ENCODE peak calls at places on chromosomes 7 and 10, in six cellular contexts. O, X, R, Z, G and B are unnamed samples.

GRCh38 chr10:116811691-116812090 is 37.6 kb upstream of the ENO4 start:
- DNase-seq in R (no peak), X (no peak), Z (no peak), O (no peak), G (no peak), B (no peak)

GRCh38 chr7:129115676-129116075 is 28.8 kb upstream of the TSPAN33 start:
- DNase-seq in R (no peak), G (no peak), X (no peak), O (no peak), Z (no peak), B (no peak)

GRCh38 chr10:100741386-100742066 is 3.9 kb upstream of the PAX2 start:
- DNase-seq in Z (no peak), O (no peak), X (no peak), G (no peak), R (no peak), B (no peak)

GRCh38 chr10:16117305-16117695 is 257.0 kb upstream of the MINDY3 start:
- DNase-seq in X (no peak), G (no peak), Z (no peak), R (no peak), O (no peak), B (no peak)

GRCh38 chr10:32105782-32106382 is 49.7 kb upstream of the KIF5B start:
- DNase-seq in Z (no peak), O (no peak), G (no peak), R (no peak), X (no peak), B (no peak)

GRCh38 chr10:26737730-26738129 is 40.2 kb downstream of the PDSS1 start:
- DNase-seq in X (no peak), G (no peak), O (peak; percentile 56), Z (no peak), R (no peak), B (no peak)

GRCh38 chr7:121328508-121329459 is at the start of gene WNT16:
- DNase-seq in X (no peak), G (no peak), Z (no peak), O (no peak), R (peak; percentile 26), B (no peak)

GRCh38 chr7:29063872-29064271 is 82.5 kb downstream of the CPVL start:
- DNase-seq in G (no peak), X (no peak), Z (no peak), R (no peak), O (no peak), B (no peak)

GRCh38 chr7:103609778-103610177 is 163.8 kb upstream of the SLC26A5 start:
- DNase-seq in X (no peak), O (no peak), Z (no peak), G (no peak), R (no peak), B (no peak)

GRCh38 chr10:23364378-23364777 is 19.8 kb upstream of the C10orf67 start:
- DNase-seq in Z (no peak), R (no peak), O (no peak), X (no peak), G (no peak), B (no peak)

GRCh38 chr10:131215776-131216175 is 95.7 kb downstream of the TCERG1L start:
- DNase-seq in G (peak; percentile 55), O (no peak), X (no peak), R (no peak), Z (no peak), B (peak; percentile 22)

GRCh38 chr7:156151658-156152057 is 339.4 kb upstream of the SHH start:
- DNase-seq in X (no peak), Z (no peak), G (no peak), O (no peak), R (no peak), B (no peak)

GRCh38 chr10:120702032-120702431 is 149.1 kb upstream of the WDR11 start:
- DNase-seq in O (no peak), R (no peak), X (no peak), Z (no peak), G (no peak), B (no peak)

GRCh38 chr10:51035344-51035743 is 38.9 kb upstream of the PRKG1 start:
- DNase-seq in Z (no peak), X (no peak), R (no peak), O (no peak), G (no peak), B (no peak)

GRCh38 chr7:102061981-102062390 is 224.7 kb upstream of the SH2B2 start:
- DNase-seq in O (no peak), R (no peak), X (no peak), G (peak; percentile 73), Z (no peak), B (no peak)

GRCh38 chr10:43340619-43341018 is 30.8 kb upstream of the FXYD4 start:
- DNase-seq in O (no peak), G (peak; percentile 87), X (no peak), R (no peak), Z (no peak), B (no peak)

GRCh38 chr7:134086998-134087735 is 40.0 kb upstream of the LRGUK start:
- DNase-seq in X (no peak), G (no peak), R (no peak), O (no peak), Z (no peak), B (no peak)

GRCh38 chr10:109987413-109987812 is 20.4 kb upstream of the ADD3 start:
- DNase-seq in G (no peak), Z (no peak), R (no peak), X (no peak), O (peak; percentile 66), B (no peak)

GRCh38 chr7:1700086-1700485 is 30.0 kb downstream of the ELFN1 start:
- DNase-seq in X (no peak), G (peak; percentile 28), R (peak; percentile 9), O (no peak), Z (no peak), B (no peak)

GRCh38 chr7:7565746-7566650 is 686 bp upstream of the MIOS start:
- DNase-seq in G (no peak), R (no peak), O (no peak), Z (no peak), X (no peak), B (no peak)

GRCh38 chr10:31262672-31263071 is 56.3 kb upstream of the ZEB1 start:
- DNase-seq in Z (no peak), G (no peak), O (peak; percentile 76), X (no peak), R (no peak), B (no peak)

GRCh38 chr10:6678211-6678803 is 98.2 kb upstream of the PRKCQ start:
- DNase-seq in Z (no peak), O (peak; percentile 7), X (peak; percentile 23), G (no peak), R (no peak), B (no peak)

GRCh38 chr7:39540320-39540719 is 25.9 kb upstream of the YAE1 start:
- DNase-seq in G (no peak), X (no peak), Z (no peak), R (no peak), O (no peak), B (no peak)

GRCh38 chr7:131908719-131909118 is 352.3 kb upstream of the PODXL start:
- DNase-seq in G (no peak), X (no peak), R (no peak), O (no peak), Z (no peak), B (no peak)

GRCh38 chr7:121195859-121196588 is 132.8 kb upstream of the WNT16 start:
- DNase-seq in O (no peak), Z (no peak), R (no peak), G (no peak), X (no peak), B (no peak)

GRCh38 chr10:71656220-71656619 is 63.4 kb downstream of the C10orf105 start:
- DNase-seq in O (no peak), R (no peak), G (no peak), X (no peak), Z (no peak), B (no peak)

GRCh38 chr10:99248824-99249223 is 13.2 kb upstream of the HPSE2 start:
- DNase-seq in O (no peak), R (no peak), X (no peak), Z (no peak), G (no peak), B (no peak)

GRCh38 chr7:141649137-141649864 is 52.7 kb downstream of the DENND11 start:
- DNase-seq in X (no peak), G (no peak), R (no peak), Z (no peak), O (no peak), B (no peak)

GRCh38 chr7:74275401-74275881 is 13.8 kb upstream of the CLIP2 start:
- DNase-seq in X (no peak), O (no peak), Z (no peak), R (no peak), G (no peak), B (no peak)

GRCh38 chr7:143929224-143929920 is 5.7 kb upstream of the OR2F2 start:
- DNase-seq in Z (no peak), X (no peak), G (no peak), O (peak; percentile 18), R (no peak), B (no peak)

GRCh38 chr7:127264219-127264618 is 11.5 kb upstream of the GRM8 start:
- DNase-seq in G (no peak), X (no peak), R (no peak), Z (no peak), O (no peak), B (no peak)

GRCh38 chr7:122896509-122896908 is 10.2 kb upstream of the CADPS2 start:
- DNase-seq in O (no peak), Z (no peak), X (no peak), R (no peak), G (no peak), B (no peak)

GRCh38 chr7:127927339-127927679 is 103.9 kb downstream of the LRRC4 start:
- DNase-seq in O (no peak), X (no peak), Z (no peak), G (no peak), R (no peak), B (no peak)

GRCh38 chr7:90409667-90410066 is 6.4 kb downstream of the CLDN12 start:
- DNase-seq in X (no peak), R (no peak), Z (no peak), O (no peak), G (no peak), B (no peak)
- H3K4me3 ChIP-seq in X (no peak overlapping the region), R (no peak overlapping the region), Z (no peak overlapping the region), O (no peak overlapping the region), G (no peak overlapping the region), B (no peak overlapping the region)

DNA sequence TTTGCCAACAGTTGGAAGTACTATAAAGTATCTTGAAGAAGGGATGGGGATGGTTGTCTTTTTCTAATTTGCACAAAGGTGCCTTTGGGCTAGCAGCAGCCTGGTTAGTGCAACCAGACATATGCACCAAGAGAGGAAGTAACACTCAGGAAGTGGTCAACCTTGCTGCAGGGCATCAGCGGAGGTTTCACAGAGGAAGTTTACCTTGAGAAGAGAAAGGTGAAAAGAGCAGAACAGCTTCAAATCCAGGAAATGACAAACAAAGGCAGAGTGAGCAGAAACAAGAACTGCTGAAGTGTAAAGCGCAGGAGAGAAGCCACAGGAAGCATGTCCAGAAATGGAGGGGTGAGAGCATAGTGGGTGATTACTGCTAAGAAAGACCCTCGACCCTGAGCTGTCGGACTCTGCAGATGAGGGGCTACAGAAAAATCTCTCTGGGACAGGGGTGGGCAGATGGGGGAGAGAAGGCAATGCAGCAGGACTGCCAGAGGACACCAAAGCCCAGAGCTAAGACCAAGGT is 66.9 kb downstream of the STK17A start:
- DNase-seq in X (peak; percentile 47), G (no peak), Z (no peak), O (no peak), R (no peak), B (no peak)
- H3K4me3 ChIP-seq in X (peak overlapping the region; percentile 49), G (no peak overlapping the region), Z (no peak overlapping the region), O (no peak overlapping the region), R (no peak overlapping the region), B (no peak overlapping the region)

GRCh38 chr10:21379143-21379542 is 146.3 kb downstream of the SKIDA1 start:
- DNase-seq in X (no peak), Z (no peak), R (no peak), O (no peak), G (no peak), B (no peak)
- H3K4me3 ChIP-seq in X (no peak overlapping the region), Z (no peak overlapping the region), R (no peak overlapping the region), O (no peak overlapping the region), G (no peak overlapping the region), B (no peak overlapping the region)

GRCh38 chr7:92766461-92767003 is 69.8 kb downstream of the CDK6 start:
- DNase-seq in G (no peak), X (no peak), R (no peak), Z (no peak), O (no peak), B (no peak)
- H3K4me3 ChIP-seq in G (no peak overlapping the region), X (no peak overlapping the region), R (no peak overlapping the region), Z (no peak overlapping the region), O (no peak overlapping the region), B (no peak overlapping the region)